ENCODE peak calls at places on chromosomes 11 and 22, in four cellular contexts. U is transverse colon, A is AG10803, M is A549. F is an unnamed sample.

GRCh38 chr11:76151561-76152085 is 54.7 kb downstream of the WNT11 start:
- DNase-seq in U (peak; percentile 26), A (no peak), M (no peak), F (no peak)

GRCh38 chr22:20469110-20469855 is 26.3 kb downstream of the KLHL22 start:
- DNase-seq in U (no peak), A (no peak), M (no peak), F (no peak)

GRCh38 chr22:49690454-49690853 is 137.2 kb downstream of the BRD1 start:
- DNase-seq in U (no peak), A (no peak), M (no peak), F (no peak)

GRCh38 chr11:40247023-40247422 is 1212.4 kb downstream of the LRRC4C start:
- DNase-seq in U (no peak), A (no peak), M (no peak), F (no peak)

GRCh38 chr11:120859552-120860295 is 164.2 kb upstream of the TBCEL start:
- DNase-seq in U (no peak), A (no peak), M (no peak), F (no peak)

GRCh38 chr22:44574057-44574456 is 76.0 kb upstream of the RTL6 start:
- DNase-seq in U (no peak), A (peak; percentile 88), M (peak; percentile 76), F (peak; percentile 82)

GRCh38 chr11:43681543-43681942 is 1.0 kb downstream of the HSD17B12 start:
- DNase-seq in U (no peak), A (peak; percentile 24), M (peak; percentile 40), F (no peak)

GRCh38 chr11:2368851-2369180 is 8.3 kb upstream of the CD81 start:
- DNase-seq in U (no peak), A (no peak), M (no peak), F (no peak)

GRCh38 chr22:46879083-46879482 is 116.6 kb downstream of the TBC1D22A start:
- DNase-seq in U (no peak), A (no peak), M (no peak), F (no peak)

GRCh38 chr11:121231576-121232278 is 60.8 kb upstream of the SC5D start:
- DNase-seq in U (peak; percentile 26), A (no peak), M (no peak), F (no peak)

GRCh38 chr22:39661842-39662676 is 91.5 kb downstream of the CACNA1I start:
- DNase-seq in U (peak; percentile 70), A (no peak), M (no peak), F (no peak)

GRCh38 chr22:50739894-50740293 is 1.9 kb downstream of the ACR start:
- DNase-seq in U (no peak), A (no peak), M (no peak), F (no peak)

GRCh38 chr11:129888451-129888850 is 6.9 kb downstream of the NFRKB start:
- DNase-seq in U (no peak), A (no peak), M (no peak), F (no peak)

GRCh38 chr11:90197377-90197776 is 25.5 kb downstream of the CHORDC1 start:
- DNase-seq in U (no peak), A (no peak), M (no peak), F (no peak)

GRCh38 chr11:124759268-124760204 is 2.6 kb downstream of the ESAM start:
- DNase-seq in U (no peak), A (no peak), M (no peak), F (no peak)

GRCh38 chr22:23279781-23280180 is 99.5 kb downstream of the BCR start:
- DNase-seq in U (no peak), A (no peak), M (no peak), F (peak; percentile 12)

GRCh38 chr11:22169833-22170232 is 23.1 kb upstream of the ANO5 start:
- DNase-seq in U (no peak), A (no peak), M (peak; percentile 13), F (peak; percentile 3)

GRCh38 chr11:43989162-43989961 is 46.9 kb downstream of the C11orf96 start:
- DNase-seq in U (no peak), A (no peak), M (no peak), F (no peak)

GRCh38 chr11:86214710-86215109 is 29.8 kb upstream of the EED start:
- DNase-seq in U (no peak), A (no peak), M (no peak), F (no peak)

GRCh38 chr11:128494418-128495332 is 92.7 kb downstream of the ETS1 start:
- DNase-seq in U (no peak), A (no peak), M (no peak), F (no peak)

GRCh38 chr11:72102162-72102561 is 935 bp downstream of the LAMTOR1 start:
- DNase-seq in U (no peak), A (no peak), M (no peak), F (no peak)

GRCh38 chr11:117271208-117271607 is 19.9 kb upstream of the BACE1-AS start:
- DNase-seq in U (no peak), A (no peak), M (no peak), F (no peak)

GRCh38 chr11:34154059-34154875 is 48.8 kb downstream of the NAT10 start:
- DNase-seq in U (no peak), A (no peak), M (no peak), F (no peak)

GRCh38 chr22:23829845-23830372 is 8.9 kb downstream of the DERL3 start:
- DNase-seq in U (no peak), A (peak; percentile 95), M (no peak), F (peak; percentile 90)

GRCh38 chr22:18130699-18131429 is 19.1 kb upstream of the USP18 start:
- DNase-seq in U (no peak), A (no peak), M (no peak), F (no peak)

GRCh38 chr11:101034076-101034475 is 95.5 kb downstream of the PGR start:
- DNase-seq in U (no peak), A (no peak), M (no peak), F (no peak)

GRCh38 chr11:1750481-1750839 is at the start of gene IFITM10:
- DNase-seq in U (peak; percentile 27), A (no peak), M (no peak), F (no peak)

GRCh38 chr22:47839586-47840245 is 1077.3 kb downstream of the TBC1D22A start:
- DNase-seq in U (no peak), A (peak; percentile 70), M (no peak), F (no peak)

GRCh38 chr22:20405291-20405930 is 11.5 kb downstream of the ZNF74 start:
- DNase-seq in U (no peak), A (no peak), M (no peak), F (no peak)

GRCh38 chr22:21051145-21051835 is 5.5 kb downstream of the LRRC74B start:
- DNase-seq in U (no peak), A (no peak), M (no peak), F (no peak)

GRCh38 chr22:19884954-19885751 is 30.5 kb upstream of the GNB1L start:
- DNase-seq in U (no peak), A (peak; percentile 77), M (no peak), F (no peak)

GRCh38 chr11:76237914-76238313 is 31.6 kb upstream of the WNT11 start:
- DNase-seq in U (no peak), A (no peak), M (peak; percentile 68), F (peak; percentile 21)

GRCh38 chr11:73154178-73154577 is 12.1 kb upstream of the FCHSD2 start:
- DNase-seq in U (peak; percentile 67), A (no peak), M (no peak), F (no peak)

DNA sequence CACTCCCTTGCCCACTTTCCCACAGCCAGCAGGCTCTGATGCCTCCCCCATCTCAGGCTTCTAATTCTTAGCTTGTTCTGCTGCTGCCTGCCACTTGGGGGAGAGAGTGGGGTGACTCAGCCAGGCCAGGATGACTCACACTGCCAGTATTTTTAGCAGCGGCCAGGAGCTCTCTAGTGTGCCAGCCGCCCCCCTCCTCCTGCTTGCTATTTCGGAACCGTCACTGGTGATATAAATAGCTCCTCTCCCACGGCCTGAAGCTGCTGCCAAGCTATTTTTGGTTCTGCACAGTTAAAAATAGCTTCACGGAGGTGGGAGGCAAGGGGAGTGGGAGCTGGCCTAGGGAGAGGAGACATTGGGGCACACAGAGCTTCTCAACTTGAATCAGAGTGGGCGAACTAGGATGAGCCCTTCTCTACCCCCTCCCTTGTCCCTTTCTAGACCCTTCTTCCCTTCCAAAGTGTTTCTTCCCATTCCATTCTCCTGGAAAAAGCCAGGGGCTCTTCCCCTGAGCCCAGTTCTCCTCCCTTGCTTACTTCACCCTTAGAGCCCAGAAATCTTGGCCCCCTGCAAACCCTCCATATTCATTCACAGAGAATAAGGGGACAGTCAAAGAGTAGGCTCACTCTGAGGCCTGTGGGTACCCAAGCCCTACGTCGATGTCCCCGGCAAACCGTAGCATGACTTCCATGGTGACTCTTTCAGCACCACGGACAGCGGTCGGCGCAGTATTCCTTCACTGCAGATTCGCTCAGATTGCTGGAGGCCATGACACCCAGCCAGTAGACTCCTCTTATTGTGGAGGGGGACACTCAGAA is 2.5 kb upstream of the NPAS4 start:
- DNase-seq in U (peak; percentile 56), A (peak; percentile 96), M (peak; percentile 76), F (peak; percentile 95)
- TF ChIP-seq CTCF in U (no peak), A (peak; percentile 69), M (peak; percentile 21), F (peak; percentile 52)

DNA sequence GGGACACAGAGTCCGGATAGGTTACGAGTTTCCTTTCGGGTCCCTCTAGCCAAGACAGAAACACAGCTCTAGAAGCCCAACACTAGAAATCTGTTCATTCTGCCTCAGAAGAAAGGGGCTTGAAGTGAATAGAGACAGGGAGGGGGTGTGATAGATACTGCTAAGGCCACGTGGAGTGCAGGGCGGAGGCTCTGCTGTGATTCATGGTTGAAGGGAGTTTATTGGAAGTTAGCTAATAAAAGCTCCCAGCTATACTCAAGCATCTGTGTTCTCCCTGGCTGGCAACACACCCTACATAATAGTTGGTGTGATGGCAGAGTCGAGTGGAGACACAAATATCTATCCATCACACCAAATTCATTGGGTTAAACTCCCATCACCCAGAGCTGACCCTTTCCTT is 337.4 kb downstream of the CADM1 start:
- DNase-seq in U (no peak), A (no peak), M (no peak), F (no peak)
- H3K4me3 ChIP-seq in U (no peak overlapping the region), A (no peak overlapping the region), M (no peak overlapping the region), F (no peak overlapping the region)

GRCh38 chr22:24950272-24950902 is 2.1 kb upstream of the KIAA1671 start:
- DNase-seq in U (no peak), A (peak; percentile 62), M (peak; percentile 19), F (no peak)

GRCh38 chr22:24953294-24954113 is 988 bp downstream of the KIAA1671 start:
- DNase-seq in U (peak; percentile 58), A (no peak), M (no peak), F (no peak)

GRCh38 chr22:24954114-24954463 is 1.6 kb downstream of the KIAA1671 start:
- DNase-seq in U (no peak), A (no peak), M (no peak), F (no peak)

GRCh38 chr22:24952837-24953293 is 349 bp downstream of the KIAA1671 start:
- DNase-seq in U (peak; percentile 71), A (peak; percentile 33), M (peak; percentile 67), F (peak; percentile 52)

GRCh38 chr22:24951942-24952836 is at the start of gene KIAA1671:
- DNase-seq in U (peak; percentile 91), A (peak; percentile 40), M (peak; percentile 84), F (peak; percentile 78)
- TF ChIP-seq CTCF in U (peak; percentile 98), A (peak; percentile 89), M (peak; percentile 86), F (peak; percentile 88)

DNA sequence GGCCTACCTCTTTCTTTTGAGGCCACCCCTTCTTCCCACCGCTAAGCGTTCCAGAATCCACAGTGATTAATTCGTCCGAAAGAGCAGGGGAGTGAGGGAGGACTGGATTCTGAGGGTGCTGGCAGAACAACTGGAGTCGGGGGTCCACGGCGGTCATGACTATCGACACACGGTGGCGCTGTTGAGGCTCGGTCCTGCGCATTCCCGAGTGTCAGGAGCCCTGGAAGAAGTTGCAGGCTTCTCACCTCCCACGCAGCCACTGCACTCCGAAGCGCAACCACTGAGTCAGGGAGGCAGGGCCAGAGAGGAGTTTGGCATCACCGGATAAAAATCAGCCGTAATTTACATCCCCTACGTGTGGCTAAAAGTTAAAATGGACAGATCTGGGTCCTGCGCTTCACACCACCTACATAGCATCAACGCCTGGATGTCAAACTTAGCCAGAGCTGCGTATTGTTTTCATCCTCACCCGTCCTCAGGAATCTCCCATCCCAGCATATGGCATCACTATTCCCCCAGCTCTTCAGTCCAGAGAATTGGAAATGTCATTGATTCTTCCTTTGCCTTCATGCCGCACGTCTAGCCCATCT is 10.7 kb upstream of the CTSF start:
- DNase-seq in U (peak; percentile 81), A (peak; percentile 59), M (peak; percentile 62), F (peak; percentile 88)
- H3K4me3 ChIP-seq in U (no peak overlapping the region), A (no peak overlapping the region), M (no peak overlapping the region), F (no peak overlapping the region)

F was measured in foreskin fibroblast.